ENCODE peak calls at places on chromosome 12, in four cellular contexts. N is heart right ventricle, Z is sigmoid colon, T is pancreas. S is an unnamed sample. For H3K27me3, the result is how much of the 10 kb centered on the place peaks cover.

GRCh38 chr12:12899530-12900380 is 8.4 kb downstream of the GPRC5A start:
- DNase-seq in N (no peak), Z (peak), T (no peak), S (peak)

GRCh38 chr12:78375461-78375860 is 489.1 kb upstream of the SYT1 start:
- DNase-seq in N (no peak), Z (no peak), T (no peak), S (no peak)

GRCh38 chr12:104505095-104505819 is 48.5 kb downstream of the CHST11 start:
- DNase-seq in N (no peak), Z (no peak), T (no peak), S (no peak)

GRCh38 chr12:27573972-27574371 is 50.0 kb downstream of the PPFIBP1 start:
- DNase-seq in N (no peak), Z (no peak), T (no peak), S (no peak)

GRCh38 chr12:96104566-96104965 is 69.2 kb upstream of the LTA4H start:
- DNase-seq in N (no peak), Z (no peak), T (no peak), S (peak)

GRCh38 chr12:3225154-3225795 is 148.1 kb downstream of the TSPAN9 start:
- DNase-seq in N (no peak), Z (no peak), T (no peak), S (no peak)

GRCh38 chr12:3560295-3560620 is 69.3 kb downstream of the PRMT8 start:
- DNase-seq in N (no peak), Z (no peak), T (no peak), S (no peak)

GRCh38 chr12:63353559-63353958 is 202.6 kb upstream of the AVPR1A start:
- DNase-seq in N (no peak), Z (no peak), T (no peak), S (no peak)

GRCh38 chr12:56188786-56189335 is 422 bp downstream of the SMARCC2 start:
- DNase-seq in N (no peak), Z (peak), T (no peak), S (peak)

GRCh38 chr12:38374751-38375150 is 58.2 kb downstream of the ALG10B start:
- DNase-seq in N (no peak), Z (no peak), T (no peak), S (no peak)

GRCh38 chr12:121697093-121697698 is 15.4 kb upstream of the TMEM120B start:
- DNase-seq in N (no peak), Z (no peak), T (no peak), S (no peak)

GRCh38 chr12:100372846-100373245 is 16.0 kb downstream of the SLC17A8 start:
- DNase-seq in N (no peak), Z (no peak), T (no peak), S (no peak)

GRCh38 chr12:62400135-62400534 is 66.5 kb upstream of the MON2 start:
- DNase-seq in N (no peak), Z (no peak), T (no peak), S (no peak)

GRCh38 chr12:12506541-12506940 is 56.1 kb downstream of the DUSP16 start:
- DNase-seq in N (no peak), Z (no peak), T (no peak), S (no peak)

GRCh38 chr12:97575792-97576191 is 113.2 kb downstream of the RMST start:
- DNase-seq in N (no peak), Z (no peak), T (no peak), S (no peak)

GRCh38 chr12:57006809-57007475 is 596 bp upstream of the ZBTB39 start:
- DNase-seq in N (no peak), Z (no peak), T (no peak), S (no peak)

GRCh38 chr12:76621582-76622024 is 62.0 kb upstream of the OSBPL8 start:
- DNase-seq in N (no peak), Z (peak), T (peak), S (peak)

GRCh38 chr12:42935756-42936155 is 346.2 kb upstream of the PRICKLE1 start:
- DNase-seq in N (no peak), Z (no peak), T (no peak), S (no peak)

GRCh38 chr12:108337235-108338223 is 1.6 kb downstream of the CMKLR1 start:
- DNase-seq in N (no peak), Z (no peak), T (no peak), S (no peak)

GRCh38 chr12:103382736-103383346 is 112.9 kb downstream of the C12orf42 start:
- DNase-seq in N (no peak), Z (no peak), T (no peak), S (no peak)

GRCh38 chr12:64181504-64182291 is 40.4 kb downstream of the KICS2 start:
- DNase-seq in N (no peak), Z (peak), T (peak), S (peak)

GRCh38 chr12:62793256-62794217 is 141.4 kb downstream of the PPM1H start:
- DNase-seq in N (peak), Z (peak), T (peak), S (peak)

GRCh38 chr12:113161415-113162016 is 12.0 kb downstream of the CFAP73 start:
- DNase-seq in N (no peak), Z (no peak), T (no peak), S (peak)

GRCh38 chr12:131913666-131914065 is 15.4 kb upstream of the PUS1 start:
- DNase-seq in N (no peak), Z (no peak), T (no peak), S (no peak)

GRCh38 chr12:131910302-131911110 is 16.1 kb downstream of the ULK1 start:
- DNase-seq in N (no peak), Z (peak), T (no peak), S (no peak)

GRCh38 chr12:131912526-131913274 is 16.4 kb upstream of the PUS1 start:
- DNase-seq in N (peak), Z (peak), T (peak), S (no peak)

GRCh38 chr12:131911251-131911650 is 16.8 kb downstream of the ULK1 start:
- DNase-seq in N (no peak), Z (peak), T (no peak), S (no peak)

DNA sequence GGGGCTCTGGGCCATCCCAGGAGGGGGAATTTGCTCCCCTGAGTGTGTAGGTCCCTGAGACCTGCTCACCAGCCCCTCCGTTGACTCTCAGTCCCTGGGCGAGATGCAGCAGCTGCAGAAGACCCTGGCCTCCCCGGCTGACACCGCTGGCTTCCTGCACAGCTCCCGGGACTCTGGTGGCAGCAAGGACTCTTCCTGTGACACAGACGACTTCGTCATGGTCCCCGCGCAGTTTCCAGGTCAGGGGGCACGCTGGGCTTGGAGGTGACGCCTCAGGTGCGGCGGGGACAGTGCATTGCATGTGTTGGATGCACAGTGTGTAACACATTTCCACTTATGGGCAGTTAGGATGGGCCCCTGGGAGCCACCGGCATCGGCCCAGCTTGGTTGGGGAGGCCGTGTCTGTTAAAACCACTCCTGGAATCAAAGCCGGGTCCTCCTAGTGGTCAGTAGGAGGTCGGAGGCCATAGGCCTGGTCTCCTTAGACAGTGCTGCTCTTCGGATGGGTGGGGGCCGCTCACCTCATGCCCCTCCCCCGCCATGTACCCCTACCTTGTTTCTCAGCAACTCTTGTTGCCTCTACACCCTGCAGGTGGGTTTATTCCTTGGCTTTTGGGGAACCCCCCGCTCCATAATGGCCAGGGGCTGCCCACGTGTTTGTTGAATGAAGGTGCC is 17.1 kb upstream of the PUS1 start:
- DNase-seq in N (no peak), Z (peak), T (no peak), S (no peak)
- TF ChIP-seq CTCF in N (no peak), Z (no peak), T (no peak), S (no peak)

DNA sequence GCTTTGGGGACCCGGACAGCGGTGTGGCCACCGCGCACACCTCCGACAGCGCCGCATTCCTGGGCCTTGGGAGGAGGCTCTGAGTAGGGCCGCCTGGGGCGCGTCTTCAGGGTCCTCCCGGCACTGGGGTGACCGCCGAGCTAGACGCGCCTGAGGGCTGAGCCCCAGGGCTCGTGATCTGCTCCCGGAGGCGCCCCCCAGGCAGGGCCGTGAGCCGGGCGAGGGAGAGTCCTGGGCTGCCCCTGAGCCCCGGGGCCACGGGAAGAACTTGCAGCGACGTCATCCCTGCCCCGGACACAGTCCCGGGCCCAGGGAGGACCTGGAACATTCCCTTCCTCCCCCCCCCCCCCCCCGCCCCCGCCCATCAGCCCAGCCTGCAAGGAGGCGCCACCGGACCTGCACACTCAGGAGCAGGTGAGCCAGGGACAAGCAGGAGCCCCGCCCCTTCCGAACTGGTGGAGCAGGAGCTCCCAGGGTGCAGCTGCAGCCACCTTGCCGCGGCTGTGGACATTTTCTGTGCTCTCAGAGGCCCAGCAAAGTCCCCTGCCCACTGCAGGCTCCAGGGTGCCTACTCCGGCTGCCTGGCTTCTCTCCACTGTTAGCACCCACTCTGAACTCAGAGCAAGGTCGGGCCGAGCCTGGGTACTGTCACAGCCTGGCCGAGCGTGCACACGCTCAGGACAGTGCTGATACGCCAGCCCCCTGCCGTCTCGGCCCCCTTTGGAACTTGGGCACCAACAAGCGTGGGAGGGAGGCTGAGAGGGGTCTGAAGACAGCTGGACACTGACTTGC is 50.7 kb downstream of the A2M start:
- DNase-seq in N (peak), Z (peak), T (peak), S (peak)
- H3K4me3 ChIP-seq in N (peak), Z (peak), T (peak), S (peak)

GRCh38 chr12:54555670-54556257 is 6.4 kb downstream of the PDE1B start:
- DNase-seq in N (no peak), Z (no peak), T (no peak), S (no peak)
- H3K27me3 ChIP-seq in N (under half), Z (under half), T (under half), S (under half)

DNA sequence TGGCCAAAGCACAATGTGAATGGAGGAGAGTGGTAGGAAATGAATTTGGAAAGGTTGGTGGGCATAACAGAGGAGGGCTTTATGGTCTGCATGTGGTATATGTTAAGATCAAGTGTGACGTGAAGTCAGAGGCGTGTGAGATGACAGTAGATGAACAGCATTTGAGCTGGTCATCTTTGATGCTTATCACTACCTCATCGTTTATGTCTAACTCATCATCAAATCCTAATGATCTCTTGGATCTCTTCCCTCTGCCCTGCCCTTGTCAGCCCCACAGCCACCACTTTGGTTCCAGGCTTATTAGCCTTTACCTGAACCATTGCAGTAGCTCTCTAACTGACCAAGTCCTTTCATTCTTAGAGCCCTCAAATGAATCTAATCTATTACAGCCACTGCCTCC is 132.5 kb downstream of the LLPH start:
- DNase-seq in N (no peak), Z (no peak), T (no peak), S (no peak)
- TF ChIP-seq CTCF in N (no peak), Z (no peak), T (no peak), S (no peak)

DNA sequence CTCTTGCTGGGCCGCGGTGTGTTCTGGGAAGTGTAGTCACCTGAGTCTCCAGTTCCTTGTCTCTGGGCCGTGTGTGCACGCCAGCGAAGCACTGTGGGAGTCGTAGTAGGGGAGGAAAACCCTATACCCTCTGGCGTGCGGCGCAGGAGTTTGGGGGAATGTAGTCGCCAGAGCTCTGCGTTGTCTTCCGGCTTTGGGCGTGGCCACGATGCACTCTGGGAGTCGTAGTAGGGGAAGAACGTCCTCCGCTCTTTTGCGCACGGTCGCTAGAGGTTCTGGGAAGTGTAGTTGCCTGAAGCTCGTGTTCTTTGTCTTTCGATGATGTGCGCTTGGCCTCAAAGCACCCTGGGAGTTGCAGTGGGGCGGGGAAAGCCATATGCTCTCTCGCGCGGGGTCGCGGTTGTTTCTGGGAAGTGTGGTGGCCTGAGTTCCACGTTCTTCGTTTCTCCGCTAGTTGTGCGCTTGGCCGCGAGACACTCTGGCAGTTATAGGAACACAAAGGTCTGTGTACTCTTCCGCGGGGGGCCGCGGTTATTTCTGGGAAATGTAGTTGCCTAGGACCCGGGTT is 588 bp upstream of the ZNF140 start:
- DNase-seq in N (peak), Z (peak), T (peak), S (peak)
- H3K4me3 ChIP-seq in N (peak), Z (peak), T (peak), S (peak)

GRCh38 chr12:106917503-106917902 is 38.2 kb upstream of the TMEM263 start:
- DNase-seq in N (no peak), Z (no peak), T (no peak), S (no peak)
- H3K27me3 ChIP-seq in N (under half), Z (under half), T (under half), S (under half)

GRCh38 chr12:117968826-117969659 is at the start of gene KSR2:
- DNase-seq in N (no peak), Z (peak), T (peak), S (peak)
- TF ChIP-seq CTCF in N (no peak), Z (no peak), T (no peak), S (no peak)

DNA sequence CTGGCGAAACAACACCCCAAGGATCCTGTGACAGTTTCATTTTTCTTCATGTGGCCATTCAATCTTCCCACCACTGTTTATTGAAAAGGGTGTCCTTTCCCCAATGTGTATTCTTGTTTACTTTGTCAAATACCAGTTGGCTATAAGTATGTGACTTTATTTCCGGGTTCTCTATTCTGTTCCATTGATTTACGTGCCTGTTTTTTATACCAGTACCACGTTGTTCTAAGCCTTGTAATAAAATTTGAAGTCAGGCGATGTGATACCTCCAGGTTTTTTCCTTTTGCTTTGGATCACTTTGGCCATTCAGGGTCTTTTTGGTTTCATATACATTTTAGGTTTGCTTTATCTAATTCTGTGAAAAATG is 9.1 kb upstream of the MGAT4C start:
- DNase-seq in N (no peak), Z (no peak), T (no peak), S (no peak)
- H3K4me3 ChIP-seq in N (no peak), Z (no peak), T (peak), S (peak)

DNA sequence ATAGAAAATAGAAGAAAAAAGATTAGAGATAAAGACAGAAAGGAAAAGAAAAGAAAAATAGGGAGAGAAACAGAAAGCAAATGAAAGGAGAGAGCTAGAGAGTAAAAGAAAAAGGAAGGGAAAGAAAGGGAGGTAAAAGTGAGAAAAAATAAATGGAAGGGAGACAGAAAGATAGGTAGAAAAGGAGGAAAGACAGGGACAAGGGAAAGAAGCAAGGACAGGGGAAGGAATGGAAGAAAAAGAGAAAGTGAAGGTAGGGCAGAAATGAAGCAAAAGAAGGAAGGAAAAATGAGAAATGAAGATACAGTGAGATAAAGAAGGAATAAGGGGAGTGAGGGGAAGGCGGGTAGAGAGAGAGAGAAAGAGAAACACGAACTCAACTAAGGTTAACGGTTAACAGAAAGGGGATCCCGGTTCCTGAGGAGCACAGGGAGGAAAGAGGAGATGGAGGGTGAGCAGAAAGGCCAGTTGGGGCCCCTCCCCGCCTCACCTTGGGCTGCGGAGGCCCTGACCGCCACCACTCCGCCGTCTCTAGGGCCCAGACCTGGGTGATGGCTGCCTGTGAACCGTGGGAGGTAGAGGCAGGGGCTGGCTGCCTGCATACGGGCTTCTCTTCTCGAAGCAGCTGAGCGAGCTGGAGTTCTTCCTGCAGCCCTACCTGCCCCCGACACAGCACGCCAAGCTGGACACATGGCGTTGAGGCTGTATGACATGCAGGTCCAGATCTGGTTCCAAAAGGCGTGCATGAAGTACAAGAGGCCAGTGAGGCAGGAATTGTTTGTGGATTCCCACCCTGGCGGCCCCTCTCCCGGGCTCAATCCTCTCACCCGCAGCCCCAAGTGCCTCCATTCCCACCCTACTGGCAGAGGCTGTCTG is 59.5 kb downstream of the SMUG1 start:
- DNase-seq in N (no peak), Z (no peak), T (no peak), S (no peak)
- H3K27me3 ChIP-seq in N (under half), Z (under half), T (under half), S (under half)

GRCh38 chr12:11209098-11209497 is 22.4 kb upstream of the TAS2R42 start:
- DNase-seq in N (no peak), Z (no peak), T (no peak), S (no peak)
- TF ChIP-seq CTCF in N (no peak), Z (no peak), T (no peak), S (no peak)